ENCODE peak calls at places on chromosomes 13 and 19, in ten cellular contexts. P is astrocyte; C is pancreas; L is hepatocyte; N is heart right ventricle; X is upper lobe of right lung; H is breast epithelium; S is cardiac muscle cell; Q is kidney; I is CD4-positive, alpha-beta memory T cell. B is an unnamed sample.

GRCh38 chr19:23971598-23971997 is 56.9 kb downstream of the ZNF726 start:
- DNase-seq in P (no peak), C (peak; percentile 37), L (no peak), N (no peak), X (no peak), H (no peak), S (no peak), Q (peak; percentile 58), I (no peak), B (no peak)

GRCh38 chr13:64314286-64314685 is 2898.6 kb upstream of the PCDH20 start:
- DNase-seq in P (peak; percentile 50), C (no peak), L (no peak), N (no peak), X (no peak), H (no peak), S (no peak), Q (no peak), I (no peak), B (no peak)

GRCh38 chr13:19590423-19590822 is 29.1 kb upstream of the TPTE2 start:
- DNase-seq in P (no peak), C (no peak), L (no peak), N (no peak), X (no peak), H (no peak), S (no peak), Q (no peak), I (no peak), B (no peak)

GRCh38 chr19:34998777-34999497 is 1.2 kb upstream of the GRAMD1A start:
- DNase-seq in P (no peak), C (peak; percentile 37), L (no peak), N (no peak), X (no peak), H (no peak), S (peak; percentile 73), Q (peak; percentile 67), I (no peak), B (no peak)

GRCh38 chr19:16274466-16274865 is 50.2 kb upstream of the KLF2 start:
- DNase-seq in P (no peak), C (no peak), L (no peak), N (no peak), X (no peak), H (no peak), S (no peak), Q (no peak), I (no peak), B (no peak)

GRCh38 chr19:51994048-51994644 is 7.5 kb upstream of the ZNF350 start:
- DNase-seq in P (peak; percentile 1), C (no peak), L (no peak), N (no peak), X (no peak), H (no peak), S (no peak), Q (no peak), I (no peak), B (no peak)

GRCh38 chr19:34274284-34274826 is 20.0 kb downstream of the GARRE1 start:
- DNase-seq in P (peak; percentile 64), C (no peak), L (no peak), N (no peak), X (no peak), H (no peak), S (no peak), Q (no peak), I (no peak), B (no peak)

GRCh38 chr19:19535311-19536191 is 2.5 kb upstream of the CILP2 start:
- DNase-seq in P (no peak), C (no peak), L (no peak), N (no peak), X (no peak), H (no peak), S (no peak), Q (peak; percentile 66), I (no peak), B (no peak)

GRCh38 chr19:50433201-50434180 is 799 bp downstream of the MYBPC2 start:
- DNase-seq in P (no peak), C (no peak), L (no peak), N (no peak), X (no peak), H (no peak), S (no peak), Q (no peak), I (no peak), B (no peak)

GRCh38 chr19:50430888-50431342 is 1.8 kb upstream of the MYBPC2 start:
- DNase-seq in P (no peak), C (no peak), L (no peak), N (no peak), X (no peak), H (no peak), S (no peak), Q (no peak), I (no peak), B (no peak)

GRCh38 chr19:50432221-50432626 is 468 bp upstream of the MYBPC2 start:
- DNase-seq in P (no peak), C (no peak), L (peak; percentile 66), N (no peak), X (no peak), H (no peak), S (peak; percentile 60), Q (no peak), I (no peak), B (no peak)

GRCh38 chr19:50432658-50433057 is at the start of gene MYBPC2:
- DNase-seq in P (no peak), C (no peak), L (peak; percentile 46), N (no peak), X (no peak), H (no peak), S (peak; percentile 17), Q (no peak), I (no peak), B (no peak)

DNA sequence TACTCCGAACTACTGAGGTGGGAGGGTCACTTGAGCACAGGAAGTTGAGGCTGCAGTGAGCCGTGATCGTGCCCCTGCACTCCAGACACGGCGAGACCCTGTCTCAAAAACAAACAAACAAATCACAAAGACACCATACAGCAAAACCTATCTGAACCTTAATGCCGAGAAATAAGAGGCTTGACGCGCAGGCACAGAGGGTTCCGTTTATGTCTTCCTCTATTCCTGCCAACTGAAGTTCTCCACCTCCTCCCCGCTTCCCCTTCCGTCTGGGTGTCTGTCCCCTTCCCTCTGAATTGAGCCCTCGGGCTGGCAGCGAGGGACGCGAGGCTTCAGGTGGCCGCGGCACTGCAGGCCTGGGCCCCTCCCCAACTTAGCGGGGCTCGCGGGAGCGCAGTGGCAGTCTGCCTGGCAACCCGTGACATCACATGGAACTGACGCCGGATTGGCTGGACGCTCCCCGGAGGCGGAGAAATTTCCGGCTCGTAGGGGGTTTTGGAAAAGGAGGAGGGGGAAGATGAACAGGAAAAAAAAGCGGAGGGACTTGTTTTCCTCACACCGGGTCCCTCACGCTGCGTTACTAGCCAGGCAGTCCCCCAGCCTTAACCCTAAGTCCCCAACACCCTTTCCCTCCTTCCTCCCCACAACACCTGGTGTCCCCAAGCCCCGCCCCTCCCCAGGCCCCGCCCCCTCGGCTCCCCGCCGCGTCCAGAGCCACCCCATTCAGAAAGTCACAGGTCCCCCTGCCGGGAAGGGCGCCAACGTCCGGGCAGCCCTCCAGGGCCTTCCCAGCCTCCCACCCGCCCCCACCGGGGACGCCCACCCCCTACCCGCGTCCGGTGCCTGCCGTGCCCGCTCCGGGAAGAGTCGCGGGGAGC is 1.1 kb upstream of the MYBPC2 start:
- DNase-seq in P (peak; percentile 33), C (peak; percentile 93), L (peak; percentile 93), N (peak; percentile 82), X (peak; percentile 94), H (peak; percentile 85), S (peak; percentile 89), Q (peak; percentile 94), I (peak; percentile 87), B (peak; percentile 25)
- H3K4me1 ChIP-seq in P (peaks cover 11% of the 10 kb centered on the region), C (no peaks in the 10 kb centered on the region), L (peaks cover 4% of the 10 kb centered on the region), N (no peaks in the 10 kb centered on the region), X (peaks cover 14% of the 10 kb centered on the region), H (no peaks in the 10 kb centered on the region), S (peaks cover 9% of the 10 kb centered on the region), Q (peaks cover 3% of the 10 kb centered on the region), I (peaks cover 13% of the 10 kb centered on the region), B (peaks cover 10% of the 10 kb centered on the region)

DNA sequence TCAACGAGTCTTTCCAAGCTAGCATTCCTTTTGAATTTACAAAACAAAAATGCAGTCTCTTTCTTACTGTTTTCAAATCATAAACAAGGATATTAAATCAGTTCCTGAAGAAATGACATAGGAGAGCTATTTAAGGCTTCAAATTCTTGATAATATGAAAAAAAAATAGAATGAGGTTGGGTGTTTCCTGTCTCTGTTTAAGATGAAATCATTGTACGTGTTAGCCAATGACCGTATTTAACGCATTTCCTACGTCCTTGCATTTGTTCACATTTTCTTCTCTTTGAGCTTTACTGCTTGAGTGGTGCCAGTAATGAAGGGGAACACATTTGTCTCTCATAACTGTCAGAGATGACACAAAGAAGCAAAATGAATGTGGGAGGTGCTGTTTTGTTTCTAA is 821.3 kb downstream of the DIAPH3 start:
- DNase-seq in P (no peak), C (no peak), L (no peak), N (no peak), X (no peak), H (no peak), S (no peak), Q (no peak), I (no peak), B (no peak)
- H3K27ac ChIP-seq in P (no peak overlapping the region), C (peak overlapping the region; percentile 90), L (no peak overlapping the region), N (peak overlapping the region; percentile 84), X (no peak overlapping the region), H (no peak overlapping the region), S (no peak overlapping the region), Q (no peak overlapping the region), I (no peak overlapping the region), B (no peak overlapping the region)

GRCh38 chr19:13846533-13847032 is 30.4 kb upstream of the NANOS3 start:
- DNase-seq in P (peak; percentile 91), C (peak; percentile 89), L (peak; percentile 94), N (peak; percentile 92), X (peak; percentile 94), H (peak; percentile 85), S (peak; percentile 78), Q (peak; percentile 97), I (peak; percentile 99), B (peak; percentile 91)

GRCh38 chr19:13848811-13849241 is 28.1 kb upstream of the NANOS3 start:
- DNase-seq in P (no peak), C (no peak), L (no peak), N (no peak), X (no peak), H (no peak), S (no peak), Q (no peak), I (no peak), B (no peak)

GRCh38 chr19:13849277-13849676 is 27.7 kb upstream of the NANOS3 start:
- DNase-seq in P (no peak), C (no peak), L (no peak), N (no peak), X (no peak), H (no peak), S (no peak), Q (peak; percentile 75), I (no peak), B (no peak)

GRCh38 chr19:13847033-13847899 is 29.7 kb upstream of the NANOS3 start:
- DNase-seq in P (peak; percentile 82), C (peak; percentile 97), L (peak; percentile 98), N (peak; percentile 98), X (peak; percentile 97), H (peak; percentile 94), S (peak; percentile 91), Q (peak; percentile 99), I (peak; percentile 92), B (peak; percentile 85)

GRCh38 chr19:13847900-13848677 is 28.8 kb upstream of the NANOS3 start:
- DNase-seq in P (no peak), C (no peak), L (no peak), N (no peak), X (no peak), H (no peak), S (no peak), Q (no peak), I (peak; percentile 9), B (no peak)
- H3K4me1 ChIP-seq in P (peaks cover 67% of the 10 kb centered on the region), C (peaks cover 22% of the 10 kb centered on the region), L (peaks cover 68% of the 10 kb centered on the region), N (peaks cover 32% of the 10 kb centered on the region), X (peaks cover 64% of the 10 kb centered on the region), H (peaks cover 30% of the 10 kb centered on the region), S (peaks cover 27% of the 10 kb centered on the region), Q (peaks cover 29% of the 10 kb centered on the region), I (peaks cover 67% of the 10 kb centered on the region), B (peaks cover 71% of the 10 kb centered on the region)

GRCh38 chr13:41077475-41077874 is 16.2 kb downstream of the WBP4 start:
- DNase-seq in P (no peak), C (no peak), L (no peak), N (no peak), X (no peak), H (no peak), S (no peak), Q (no peak), I (no peak), B (no peak)
- H3K27ac ChIP-seq in P (no peak overlapping the region), C (no peak overlapping the region), L (no peak overlapping the region), N (no peak overlapping the region), X (no peak overlapping the region), H (no peak overlapping the region), S (no peak overlapping the region), Q (no peak overlapping the region), I (no peak overlapping the region), B (no peak overlapping the region)